ENCODE peak calls at places on chromosomes 1 and 21, in six cellular contexts. One of them, this sample, is unnamed.

GRCh38 chr1:37476460-37477197 is 2.2 kb downstream of the ZC3H12A start:
- DNase-seq in GM23338: no peak
- DNase-seq in OCI-LY7: no peak
- DNase-seq in neural crest cell: no peak
- DNase-seq in IMR-90: peak; percentile 84
- DNase-seq in A549: peak; percentile 65
- DNase-seq in this sample: no peak

GRCh38 chr1:220991959-220992704 is 112.9 kb downstream of the HLX start:
- DNase-seq in GM23338: no peak
- DNase-seq in OCI-LY7: no peak
- DNase-seq in neural crest cell: no peak
- DNase-seq in IMR-90: peak; percentile 21
- DNase-seq in A549: no peak
- DNase-seq in this sample: no peak

GRCh38 chr1:185213086-185213485 is 56.1 kb downstream of the SWT1 start:
- DNase-seq in GM23338: no peak
- DNase-seq in OCI-LY7: no peak
- DNase-seq in neural crest cell: no peak
- DNase-seq in IMR-90: peak; percentile 60
- DNase-seq in A549: no peak
- DNase-seq in this sample: no peak

GRCh38 chr1:93844262-93845045 is 34.6 kb downstream of the DNTTIP2 start:
- DNase-seq in GM23338: peak; percentile 85
- DNase-seq in OCI-LY7: peak; percentile 83
- DNase-seq in neural crest cell: peak; percentile 27
- DNase-seq in IMR-90: peak; percentile 86
- DNase-seq in A549: peak; percentile 76
- DNase-seq in this sample: peak; percentile 73

GRCh38 chr21:26945916-26946315 is 21.0 kb downstream of the ADAMTS5 start:
- DNase-seq in GM23338: peak; percentile 21
- DNase-seq in OCI-LY7: no peak
- DNase-seq in neural crest cell: no peak
- DNase-seq in IMR-90: no peak
- DNase-seq in A549: no peak
- DNase-seq in this sample: no peak

GRCh38 chr1:27418326-27418761 is 25.9 kb downstream of the GPR3 start:
- DNase-seq in GM23338: no peak
- DNase-seq in OCI-LY7: no peak
- DNase-seq in neural crest cell: no peak
- DNase-seq in IMR-90: peak; percentile 96
- DNase-seq in A549: peak; percentile 58
- DNase-seq in this sample: peak; percentile 81

GRCh38 chr1:68725353-68725752 is 228.5 kb upstream of the DEPDC1 start:
- DNase-seq in GM23338: no peak
- DNase-seq in OCI-LY7: no peak
- DNase-seq in neural crest cell: no peak
- DNase-seq in IMR-90: no peak
- DNase-seq in A549: no peak
- DNase-seq in this sample: no peak

GRCh38 chr1:69836961-69837636 is 269.4 kb downstream of the LRRC7 start:
- DNase-seq in GM23338: no peak
- DNase-seq in OCI-LY7: no peak
- DNase-seq in neural crest cell: no peak
- DNase-seq in IMR-90: no peak
- DNase-seq in A549: no peak
- DNase-seq in this sample: no peak

GRCh38 chr1:8664887-8665286 is 152.6 kb downstream of the RERE start:
- DNase-seq in GM23338: no peak
- DNase-seq in OCI-LY7: no peak
- DNase-seq in neural crest cell: no peak
- DNase-seq in IMR-90: no peak
- DNase-seq in A549: no peak
- DNase-seq in this sample: no peak

GRCh38 chr1:94908190-94908589 is 18.7 kb downstream of the CNN3 start:
- DNase-seq in GM23338: peak; percentile 33
- DNase-seq in OCI-LY7: no peak
- DNase-seq in neural crest cell: no peak
- DNase-seq in IMR-90: no peak
- DNase-seq in A549: no peak
- DNase-seq in this sample: no peak

GRCh38 chr1:41843378-41843777 is 75.3 kb downstream of the HIVEP3 start:
- DNase-seq in GM23338: no peak
- DNase-seq in OCI-LY7: no peak
- DNase-seq in neural crest cell: no peak
- DNase-seq in IMR-90: peak; percentile 77
- DNase-seq in A549: no peak
- DNase-seq in this sample: no peak

GRCh38 chr21:39000496-39000895 is 182.8 kb downstream of the PSMG1 start:
- DNase-seq in GM23338: no peak
- DNase-seq in OCI-LY7: no peak
- DNase-seq in neural crest cell: no peak
- DNase-seq in IMR-90: peak; percentile 46
- DNase-seq in A549: no peak
- DNase-seq in this sample: no peak

GRCh38 chr1:171868217-171868616 is 26.9 kb downstream of the DNM3 start:
- DNase-seq in GM23338: no peak
- DNase-seq in OCI-LY7: no peak
- DNase-seq in neural crest cell: no peak
- DNase-seq in IMR-90: no peak
- DNase-seq in A549: no peak
- DNase-seq in this sample: no peak

GRCh38 chr1:172821609-172822274 is 162.8 kb downstream of the FASLG start:
- DNase-seq in GM23338: no peak
- DNase-seq in OCI-LY7: no peak
- DNase-seq in neural crest cell: no peak
- DNase-seq in IMR-90: peak; percentile 80
- DNase-seq in A549: no peak
- DNase-seq in this sample: no peak

GRCh38 chr1:175514309-175515001 is 228.9 kb downstream of the TNR start:
- DNase-seq in GM23338: no peak
- DNase-seq in OCI-LY7: no peak
- DNase-seq in neural crest cell: no peak
- DNase-seq in IMR-90: no peak
- DNase-seq in A549: no peak
- DNase-seq in this sample: no peak

GRCh38 chr1:29974345-29974744 is 738.0 kb downstream of the PTPRU start:
- DNase-seq in GM23338: peak; percentile 91
- DNase-seq in OCI-LY7: no peak
- DNase-seq in neural crest cell: no peak
- DNase-seq in IMR-90: peak; percentile 88
- DNase-seq in A549: peak; percentile 69
- DNase-seq in this sample: no peak

GRCh38 chr1:20376880-20377494 is 86.3 kb downstream of the VWA5B1 start:
- DNase-seq in GM23338: peak; percentile 81
- DNase-seq in OCI-LY7: peak; percentile 81
- DNase-seq in neural crest cell: peak; percentile 75
- DNase-seq in IMR-90: peak; percentile 35
- DNase-seq in A549: peak; percentile 34
- DNase-seq in this sample: peak; percentile 76

DNA sequence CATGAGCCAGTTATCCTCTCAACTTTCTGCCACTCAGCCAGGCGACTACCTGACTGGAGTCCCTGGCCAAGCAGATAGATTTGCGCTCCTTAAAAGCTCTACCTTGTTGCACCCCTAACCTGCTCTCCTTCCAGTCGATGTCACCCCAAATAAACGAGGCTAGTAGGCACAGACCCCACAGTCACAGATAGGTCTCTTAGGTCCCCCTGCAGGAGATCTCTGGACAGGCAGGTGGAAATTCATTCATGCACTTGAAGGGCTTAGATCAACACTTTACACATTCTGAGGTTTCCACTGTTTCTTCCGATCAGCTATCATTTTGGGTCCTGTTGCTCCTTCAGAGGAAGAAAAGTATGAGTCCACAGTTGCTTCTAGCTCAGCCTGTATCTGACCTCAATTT is 272.6 kb upstream of the FMN2 start:
- DNase-seq in GM23338: peak; percentile 64
- DNase-seq in OCI-LY7: peak; percentile 0
- DNase-seq in neural crest cell: no peak
- DNase-seq in IMR-90: no peak
- DNase-seq in A549: no peak
- DNase-seq in this sample: no peak
- TF ChIP-seq CTCF in GM23338: peak; percentile 82
- TF ChIP-seq CTCF in OCI-LY7: no peak
- TF ChIP-seq CTCF in neural crest cell: peak; percentile 28
- TF ChIP-seq CTCF in IMR-90: no peak
- TF ChIP-seq CTCF in A549: peak; percentile 7
- TF ChIP-seq CTCF in this sample: no peak

GRCh38 chr1:203202431-203203245 is 16.1 kb upstream of the CHI3L1 start:
- DNase-seq in GM23338: no peak
- DNase-seq in OCI-LY7: no peak
- DNase-seq in neural crest cell: no peak
- DNase-seq in IMR-90: peak; percentile 90
- DNase-seq in A549: no peak
- DNase-seq in this sample: no peak

GRCh38 chr1:203201516-203202205 is 15.2 kb upstream of the CHI3L1 start:
- DNase-seq in GM23338: no peak
- DNase-seq in OCI-LY7: no peak
- DNase-seq in neural crest cell: no peak
- DNase-seq in IMR-90: no peak
- DNase-seq in A549: no peak
- DNase-seq in this sample: no peak

GRCh38 chr1:203199481-203200058 is 13.1 kb upstream of the CHI3L1 start:
- DNase-seq in GM23338: no peak
- DNase-seq in OCI-LY7: no peak
- DNase-seq in neural crest cell: no peak
- DNase-seq in IMR-90: peak; percentile 70
- DNase-seq in A549: no peak
- DNase-seq in this sample: no peak

GRCh38 chr1:203200059-203200553 is 13.6 kb upstream of the CHI3L1 start:
- DNase-seq in GM23338: no peak
- DNase-seq in OCI-LY7: no peak
- DNase-seq in neural crest cell: no peak
- DNase-seq in IMR-90: peak; percentile 81
- DNase-seq in A549: no peak
- DNase-seq in this sample: no peak

DNA sequence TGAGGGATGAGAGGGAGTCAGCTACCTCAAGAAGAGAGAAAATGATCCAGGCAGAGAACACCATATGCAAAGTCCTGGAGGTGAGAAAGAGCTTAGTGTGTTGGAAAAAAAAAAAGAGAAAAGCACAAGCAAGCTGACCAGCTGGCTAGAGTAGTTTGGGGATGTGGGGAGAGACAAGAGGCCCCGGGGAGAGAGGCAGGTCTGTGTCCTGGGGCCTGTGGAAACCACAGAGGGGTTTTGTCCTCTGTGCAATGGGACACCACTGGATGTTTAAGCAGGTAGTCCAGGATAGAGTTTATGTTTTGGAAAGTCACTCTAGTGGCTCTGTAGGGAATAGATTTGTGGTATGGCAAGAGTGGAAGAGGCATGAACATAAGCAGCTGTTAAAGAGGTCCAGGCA is 14.4 kb upstream of the CHI3L1 start:
- DNase-seq in GM23338: no peak
- DNase-seq in OCI-LY7: no peak
- DNase-seq in neural crest cell: no peak
- DNase-seq in IMR-90: no peak
- DNase-seq in A549: no peak
- DNase-seq in this sample: no peak
- TF ChIP-seq CTCF in GM23338: no peak
- TF ChIP-seq CTCF in OCI-LY7: no peak
- TF ChIP-seq CTCF in neural crest cell: no peak
- TF ChIP-seq CTCF in IMR-90: no peak
- TF ChIP-seq CTCF in A549: no peak
- TF ChIP-seq CTCF in this sample: no peak

GRCh38 chr1:165863346-165863745 is 35.9 kb downstream of the UCK2 start:
- DNase-seq in GM23338: no peak
- DNase-seq in OCI-LY7: no peak
- DNase-seq in neural crest cell: no peak
- DNase-seq in IMR-90: no peak
- DNase-seq in A549: no peak
- DNase-seq in this sample: no peak

GRCh38 chr1:165861911-165862310 is 34.5 kb downstream of the UCK2 start:
- DNase-seq in GM23338: no peak
- DNase-seq in OCI-LY7: no peak
- DNase-seq in neural crest cell: no peak
- DNase-seq in IMR-90: no peak
- DNase-seq in A549: no peak
- DNase-seq in this sample: no peak

GRCh38 chr1:165860065-165860464 is 32.7 kb downstream of the UCK2 start:
- DNase-seq in GM23338: no peak
- DNase-seq in OCI-LY7: no peak
- DNase-seq in neural crest cell: no peak
- DNase-seq in IMR-90: no peak
- DNase-seq in A549: no peak
- DNase-seq in this sample: no peak

GRCh38 chr1:165858928-165859845 is 31.8 kb downstream of the UCK2 start:
- DNase-seq in GM23338: no peak
- DNase-seq in OCI-LY7: no peak
- DNase-seq in neural crest cell: no peak
- DNase-seq in IMR-90: no peak
- DNase-seq in A549: no peak
- DNase-seq in this sample: no peak

DNA sequence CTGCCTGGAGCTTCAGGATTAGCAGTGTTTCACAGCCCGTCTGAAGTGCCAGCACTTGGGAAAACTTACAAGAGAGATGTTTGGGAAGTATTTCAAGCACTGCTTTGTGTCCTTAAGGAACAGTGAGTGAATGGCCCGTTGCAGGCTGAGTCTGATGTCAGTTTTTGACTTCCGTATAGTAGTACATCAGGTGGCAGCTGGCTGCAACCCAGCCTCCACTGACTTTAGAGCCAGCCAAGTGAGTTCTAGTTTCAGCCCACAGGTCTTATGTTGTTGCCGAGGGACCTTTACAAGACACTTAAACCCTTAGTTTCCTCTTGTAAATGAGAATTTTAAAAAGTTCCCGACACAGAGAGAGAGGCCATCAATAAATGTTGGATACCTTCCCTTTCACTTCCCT is 35.0 kb downstream of the UCK2 start:
- DNase-seq in GM23338: no peak
- DNase-seq in OCI-LY7: peak; percentile 27
- DNase-seq in neural crest cell: no peak
- DNase-seq in IMR-90: no peak
- DNase-seq in A549: no peak
- DNase-seq in this sample: no peak
- TF ChIP-seq CTCF in GM23338: no peak
- TF ChIP-seq CTCF in OCI-LY7: no peak
- TF ChIP-seq CTCF in neural crest cell: no peak
- TF ChIP-seq CTCF in IMR-90: no peak
- TF ChIP-seq CTCF in A549: no peak
- TF ChIP-seq CTCF in this sample: no peak

DNA sequence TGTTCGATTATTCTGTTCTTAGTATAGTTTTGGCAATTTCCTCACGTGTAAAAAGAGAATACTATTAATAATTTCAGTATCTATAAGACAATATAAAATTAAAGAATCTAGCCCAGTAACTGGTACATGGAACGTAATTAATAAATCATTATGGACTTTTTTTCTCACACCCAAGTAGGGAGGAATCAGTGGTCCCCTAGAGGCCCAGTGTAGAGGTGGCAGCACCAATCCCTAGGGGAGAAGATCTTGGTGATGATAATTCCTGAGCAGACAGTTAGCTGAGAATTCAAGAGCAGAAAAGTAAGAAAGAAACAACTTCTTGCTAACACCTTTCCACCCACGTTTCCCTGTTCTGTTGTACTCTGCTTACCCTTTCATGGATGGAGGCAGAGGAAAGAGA is 19.7 kb upstream of the SELE start:
- DNase-seq in GM23338: peak; percentile 15
- DNase-seq in OCI-LY7: no peak
- DNase-seq in neural crest cell: no peak
- DNase-seq in IMR-90: no peak
- DNase-seq in A549: no peak
- DNase-seq in this sample: no peak
- TF ChIP-seq CTCF in GM23338: no peak
- TF ChIP-seq CTCF in OCI-LY7: no peak
- TF ChIP-seq CTCF in neural crest cell: no peak
- TF ChIP-seq CTCF in IMR-90: no peak
- TF ChIP-seq CTCF in A549: no peak
- TF ChIP-seq CTCF in this sample: no peak